ENCODE peak calls at places on chromosome 15, in seven cellular contexts. R, F, N, X, L, W and U are unnamed samples.

GRCh38 chr15:69392352-69392751 is 21.8 kb upstream of the KIF23 start:
- DNase-seq in R (no peak), F (no peak), N (no peak), X (no peak), L (no peak), W (no peak), U (no peak)

GRCh38 chr15:33098082-33099058 is 96.1 kb downstream of the FMN1 start:
- DNase-seq in R (no peak), F (no peak), N (no peak), X (peak), L (peak), W (no peak), U (no peak)

GRCh38 chr15:39898317-39898716 is 21.7 kb downstream of the GPR176 start:
- DNase-seq in R (no peak), F (no peak), N (no peak), X (no peak), L (no peak), W (no peak), U (no peak)

GRCh38 chr15:63501256-63502089 is 2.9 kb upstream of the USP3 start:
- DNase-seq in R (peak), F (peak), N (peak), X (peak), L (peak), W (peak), U (peak)

GRCh38 chr15:55970286-55970685 is 23.1 kb downstream of the NEDD4 start:
- DNase-seq in R (no peak), F (no peak), N (no peak), X (no peak), L (no peak), W (no peak), U (no peak)

GRCh38 chr15:101131489-101132389 is 120.1 kb downstream of the CHSY1 start:
- DNase-seq in R (no peak), F (no peak), N (no peak), X (no peak), L (no peak), W (no peak), U (no peak)

GRCh38 chr15:50390549-50391264 is 33.5 kb upstream of the USP8 start:
- DNase-seq in R (no peak), F (no peak), N (no peak), X (no peak), L (no peak), W (no peak), U (no peak)

GRCh38 chr15:81897011-81897677 is 148.7 kb downstream of the MEX3B start:
- DNase-seq in R (no peak), F (no peak), N (no peak), X (peak), L (peak), W (no peak), U (peak)

GRCh38 chr15:65087873-65088642 is 11.5 kb downstream of the KBTBD13 start:
- DNase-seq in R (no peak), F (peak), N (peak), X (no peak), L (no peak), W (peak), U (no peak)

GRCh38 chr15:68151277-68151676 is 53.9 kb downstream of the CALML4 start:
- DNase-seq in R (no peak), F (no peak), N (no peak), X (peak), L (peak), W (no peak), U (no peak)

GRCh38 chr15:38905634-38906033 is 341.0 kb upstream of the RASGRP1 start:
- DNase-seq in R (no peak), F (no peak), N (no peak), X (no peak), L (no peak), W (no peak), U (no peak)

GRCh38 chr15:86837631-86838030 is 758.0 kb downstream of the AGBL1 start:
- DNase-seq in R (no peak), F (no peak), N (no peak), X (no peak), L (peak), W (no peak), U (no peak)

GRCh38 chr15:68403161-68403941 is 28.6 kb downstream of the ITGA11 start:
- DNase-seq in R (no peak), F (no peak), N (no peak), X (no peak), L (no peak), W (no peak), U (no peak)

GRCh38 chr15:40065166-40065565 is 26.2 kb upstream of the SRP14 start:
- DNase-seq in R (no peak), F (no peak), N (no peak), X (no peak), L (no peak), W (no peak), U (no peak)

GRCh38 chr15:26115229-26115943 is 252.3 kb upstream of the ATP10A start:
- DNase-seq in R (no peak), F (no peak), N (no peak), X (no peak), L (no peak), W (no peak), U (no peak)

GRCh38 chr15:81297580-81298575 is 26.1 kb downstream of the STARD5 start:
- DNase-seq in R (no peak), F (no peak), N (no peak), X (no peak), L (no peak), W (no peak), U (no peak)

GRCh38 chr15:68524753-68525584 is 53.8 kb upstream of the CORO2B start:
- DNase-seq in R (no peak), F (no peak), N (no peak), X (peak), L (peak), W (no peak), U (peak)

GRCh38 chr15:28110416-28110975 is 11.4 kb upstream of the OCA2 start:
- DNase-seq in R (no peak), F (no peak), N (no peak), X (no peak), L (no peak), W (peak), U (no peak)

GRCh38 chr15:94229591-94230365 is 1.6 kb upstream of the MCTP2 start:
- DNase-seq in R (no peak), F (no peak), N (no peak), X (peak), L (no peak), W (no peak), U (no peak)
- H3K27ac ChIP-seq in R (peak), F (no peak), N (no peak), X (no peak), L (no peak), W (no peak), U (no peak)

DNA sequence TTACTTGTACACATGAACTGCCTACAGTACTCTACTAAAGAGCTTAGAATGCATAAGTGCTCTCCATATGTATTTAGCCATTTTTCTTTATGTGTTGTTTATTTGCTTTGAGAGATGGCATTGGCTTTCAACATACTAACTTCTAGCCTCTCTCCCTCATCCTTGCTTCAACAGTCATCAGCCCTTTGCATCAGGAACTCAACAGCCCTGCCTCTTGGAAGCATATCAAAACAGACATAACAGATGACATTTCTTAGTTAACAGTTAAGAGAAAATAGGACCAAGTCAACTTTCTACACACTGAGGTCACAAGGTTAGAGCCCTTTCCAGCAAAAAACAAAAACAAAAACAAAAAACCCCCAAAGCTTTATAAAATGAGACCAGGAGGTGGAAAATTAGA is 145.6 kb downstream of the TCF12 start:
- DNase-seq in R (no peak), F (no peak), N (no peak), X (no peak), L (no peak), W (no peak), U (no peak)
- H3K27ac ChIP-seq in R (no peak), F (no peak), N (no peak), X (no peak), L (no peak), W (no peak), U (no peak)

GRCh38 chr15:91997163-91997562 is 143.7 kb downstream of the SLCO3A1 start:
- DNase-seq in R (no peak), F (no peak), N (no peak), X (no peak), L (no peak), W (no peak), U (no peak)
- H3K27ac ChIP-seq in R (no peak), F (no peak), N (no peak), X (no peak), L (no peak), W (no peak), U (no peak)

GRCh38 chr15:98893407-98893806 is 114.2 kb downstream of the PGPEP1L start:
- DNase-seq in R (no peak), F (no peak), N (no peak), X (no peak), L (no peak), W (no peak), U (no peak)
- H3K27ac ChIP-seq in R (no peak), F (no peak), N (no peak), X (no peak), L (no peak), W (no peak), U (no peak)

GRCh38 chr15:85027033-85027380 is 45.4 kb downstream of the PDE8A start:
- DNase-seq in R (no peak), F (no peak), N (no peak), X (peak), L (no peak), W (no peak), U (no peak)
- H3K27ac ChIP-seq in R (peak), F (peak), N (peak), X (peak), L (no peak), W (peak), U (no peak)